ENCODE peak calls at places on chromosomes 11 and 22, in eight cellular contexts. O is tibial artery, I is astrocyte of the cerebellum, E is colonic mucosa, J is cardiac fibroblast, W is Peyer's patch, H is fibroblast of lung, Y is adrenal gland. N is an unnamed sample.

GRCh38 chr11:62664405-62665074 is 470 bp downstream of the C11orf98 start:
- DNase-seq in E (peak; percentile 50), Y (peak; percentile 54), W (peak; percentile 71), I (no peak), O (no peak), H (no peak), J (peak; percentile 52), N (peak; percentile 30)

GRCh38 chr22:38034278-38034882 is 22.8 kb upstream of the PICK1 start:
- DNase-seq in I (peak; percentile 59), O (peak; percentile 82), J (peak; percentile 94), H (peak; percentile 91), E (peak; percentile 58), Y (peak; percentile 93), W (no peak), N (peak; percentile 82)

GRCh38 chr11:74571062-74571399 is 21.4 kb upstream of the POLD3 start:
- DNase-seq in W (no peak), E (no peak), O (no peak), J (no peak), H (no peak), Y (no peak), I (no peak), N (no peak)

GRCh38 chr11:82730286-82730685 is 3.4 kb downstream of the FAM181B start:
- DNase-seq in Y (no peak), J (no peak), O (no peak), E (no peak), W (no peak), H (no peak), I (no peak), N (no peak)

GRCh38 chr11:362642-363442 is 6.5 kb upstream of the B4GALNT4 start:
- DNase-seq in Y (no peak), O (no peak), W (no peak), H (no peak), E (no peak), I (no peak), J (no peak), N (no peak)

GRCh38 chr11:118193910-118194566 is 17.6 kb upstream of the SCN2B start:
- DNase-seq in I (no peak), W (no peak), Y (no peak), H (no peak), J (no peak), E (no peak), O (no peak), N (no peak)

GRCh38 chr11:15815246-15816209 is 540.8 kb downstream of the SOX6 start:
- DNase-seq in O (no peak), J (peak; percentile 59), E (peak; percentile 46), H (peak; percentile 42), I (no peak), W (no peak), Y (no peak), N (peak; percentile 19)

GRCh38 chr11:1988667-1989317 is 8.8 kb downstream of the H19 start:
- DNase-seq in Y (peak; percentile 13), J (no peak), E (no peak), O (peak; percentile 23), H (no peak), I (no peak), W (no peak), N (no peak)

GRCh38 chr11:17479284-17480214 is 2.9 kb upstream of the ABCC8 start:
- DNase-seq in H (peak; percentile 15), E (peak; percentile 68), I (no peak), W (peak; percentile 51), O (no peak), J (peak; percentile 33), Y (no peak), N (no peak)

GRCh38 chr11:27619936-27620335 is 80.3 kb downstream of the BDNF start:
- DNase-seq in H (no peak), I (no peak), Y (no peak), O (no peak), E (no peak), J (no peak), W (no peak), N (no peak)

GRCh38 chr22:30266445-30267381 is at the start of gene OSM:
- DNase-seq in E (peak; percentile 53), J (no peak), O (peak; percentile 85), Y (peak; percentile 73), I (no peak), W (peak; percentile 88), H (no peak), N (no peak)

GRCh38 chr11:26778000-26778757 is 56.3 kb upstream of the SLC5A12 start:
- DNase-seq in E (no peak), I (peak; percentile 39), W (no peak), Y (no peak), J (peak; percentile 26), O (no peak), H (peak; percentile 62), N (peak; percentile 94)

GRCh38 chr11:117519170-117519569 is 191.5 kb downstream of the CEP164 start:
- DNase-seq in E (no peak), Y (no peak), I (no peak), J (no peak), H (no peak), O (no peak), W (peak; percentile 83), N (no peak)

GRCh38 chr11:14386895-14387480 is 28.0 kb upstream of the RRAS2 start:
- DNase-seq in I (no peak), O (no peak), H (peak; percentile 85), W (no peak), E (no peak), J (peak; percentile 91), Y (peak; percentile 21), N (peak; percentile 94)

GRCh38 chr11:12723410-12724297 is 49.4 kb downstream of the TEAD1 start:
- DNase-seq in I (no peak), O (no peak), Y (no peak), E (peak; percentile 46), J (peak; percentile 29), W (no peak), H (peak; percentile 41), N (no peak)

GRCh38 chr11:96063886-96064285 is 140.0 kb upstream of the MTMR2 start:
- DNase-seq in H (no peak), W (no peak), J (no peak), E (no peak), Y (no peak), O (no peak), I (no peak), N (no peak)
- TF ChIP-seq CTCF in H (no peak), W (no peak), J (no peak), E (no peak), Y (no peak), O (no peak), I (no peak), N (no peak)

GRCh38 chr11:32584921-32585320 is 1.3 kb downstream of the EIF3M start:
- DNase-seq in W (no peak), E (no peak), J (peak; percentile 19), I (no peak), H (no peak), O (no peak), Y (no peak), N (no peak)
- H3K4me3 ChIP-seq in W (peak overlapping the region; percentile 94), E (peak overlapping the region; percentile 90), J (peak overlapping the region; percentile 84), I (peak overlapping the region; percentile 95), H (peak overlapping the region; percentile 70), O (peak overlapping the region; percentile 89), Y (peak overlapping the region; percentile 79), N (peak overlapping the region; percentile 84)

DNA sequence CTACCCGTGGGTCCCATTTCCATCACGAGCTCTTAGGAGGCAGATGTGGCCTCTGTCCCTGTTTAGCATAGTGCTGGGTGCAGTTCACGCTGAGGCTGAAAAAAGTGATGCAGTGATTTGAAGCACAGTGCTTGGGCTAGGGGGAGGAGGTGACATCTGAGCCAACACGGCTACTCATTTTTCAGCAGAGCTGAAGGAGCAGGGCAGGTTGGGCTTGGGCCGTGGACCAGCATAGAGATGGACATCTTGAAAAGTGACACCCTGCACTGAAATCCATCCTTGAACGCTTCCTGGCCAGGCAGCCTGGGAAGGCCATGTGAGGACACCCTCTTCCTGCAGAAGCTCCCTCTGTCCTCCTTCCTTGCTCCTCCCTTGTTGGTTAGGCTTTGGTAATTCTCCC is 66.4 kb downstream of the ADAMTS15 start:
- DNase-seq in I (no peak), H (no peak), W (no peak), O (no peak), J (no peak), Y (no peak), E (no peak), N (no peak)
- TF ChIP-seq CTCF in I (no peak), H (no peak), W (no peak), O (no peak), J (no peak), Y (no peak), E (no peak), N (no peak)

GRCh38 chr11:76394411-76394810 is 13.3 kb downstream of the GVQW3 start:
- DNase-seq in E (no peak), Y (no peak), W (no peak), I (no peak), H (no peak), O (no peak), J (no peak), N (no peak)

GRCh38 chr11:76392889-76393288 is 11.8 kb downstream of the GVQW3 start:
- DNase-seq in O (no peak), Y (no peak), W (no peak), H (no peak), E (no peak), J (no peak), I (no peak), N (no peak)

GRCh38 chr11:76391811-76392475 is 10.8 kb downstream of the GVQW3 start:
- DNase-seq in O (no peak), H (no peak), I (no peak), E (no peak), J (no peak), Y (no peak), W (no peak), N (no peak)

GRCh38 chr11:76388408-76388807 is 7.3 kb downstream of the GVQW3 start:
- DNase-seq in E (no peak), W (no peak), Y (no peak), H (no peak), O (no peak), I (no peak), J (no peak), N (no peak)

GRCh38 chr11:76391039-76391438 is 9.9 kb downstream of the GVQW3 start:
- DNase-seq in E (no peak), J (no peak), I (no peak), H (no peak), O (no peak), Y (no peak), W (no peak), N (no peak)
- H3K4me3 ChIP-seq in E (no peak overlapping the region), J (no peak overlapping the region), I (no peak overlapping the region), H (no peak overlapping the region), O (no peak overlapping the region), Y (no peak overlapping the region), W (no peak overlapping the region), N (no peak overlapping the region)

N was measured in AG10803.